ENCODE peak calls at places on chromosomes 1 and 21, in ten cellular contexts. Z is chondrocyte; P is endothelial cell; H is fibroblast of mammary gland; E is Kasumi-1; R is mesendoderm; B is CD4-positive, alpha-beta memory T cell; I is effector CD8-positive, alpha-beta T cell; Q is effector CD4-positive, alpha-beta T cell; F is progenitor cell of endocrine pancreas. C is an unnamed sample.
A peak's percentile ranks its signal among the peaks of the same experiment; 100 is the strongest.

GRCh38 chr1:247373721-247374141 is 42.1 kb upstream of the ZNF496 start:
- DNase-seq in Z (no peak), P (peak; percentile 60), H (peak; percentile 50), E (peak; percentile 76), R (peak; percentile 91), B (peak; percentile 45), I (peak; percentile 36), Q (peak; percentile 33), F (peak; percentile 47), C (peak; percentile 64)

GRCh38 chr1:3522564-3523270 is 68.3 kb downstream of the ARHGEF16 start:
- DNase-seq in Z (no peak), P (no peak), H (no peak), E (no peak), R (no peak), B (no peak), I (no peak), Q (no peak), F (no peak), C (peak; percentile 52)

GRCh38 chr1:25624155-25624554 is 7.6 kb downstream of the MAN1C1 start:
- DNase-seq in Z (no peak), P (no peak), H (no peak), E (no peak), R (no peak), B (no peak), I (no peak), Q (no peak), F (no peak), C (no peak)

GRCh38 chr1:4306559-4307467 is 347.6 kb upstream of the AJAP1 start:
- DNase-seq in Z (no peak), P (no peak), H (no peak), E (no peak), R (no peak), B (no peak), I (no peak), Q (no peak), F (no peak), C (no peak)

GRCh38 chr1:46635205-46635604 is 18.6 kb upstream of the MOB3C start:
- DNase-seq in Z (no peak), P (no peak), H (no peak), E (no peak), R (no peak), B (no peak), I (no peak), Q (no peak), F (no peak), C (no peak)

GRCh38 chr21:31566611-31567010 is 92.9 kb upstream of the SOD1 start:
- DNase-seq in Z (no peak), P (no peak), H (no peak), E (no peak), R (peak; percentile 48), B (no peak), I (no peak), Q (no peak), F (no peak), C (no peak)

GRCh38 chr21:39644069-39644468 is 31.3 kb downstream of the B3GALT5 start:
- DNase-seq in Z (no peak), P (no peak), H (no peak), E (no peak), R (no peak), B (no peak), I (no peak), Q (no peak), F (no peak), C (no peak)

GRCh38 chr1:235069577-235070563 is 58.8 kb downstream of the TOMM20 start:
- DNase-seq in Z (no peak), P (no peak), H (peak; percentile 99), E (no peak), R (no peak), B (no peak), I (no peak), Q (no peak), F (no peak), C (peak; percentile 97)

GRCh38 chr1:36966242-36966641 is 68.1 kb downstream of the GRIK3 start:
- DNase-seq in Z (no peak), P (peak; percentile 58), H (no peak), E (no peak), R (peak; percentile 47), B (no peak), I (no peak), Q (no peak), F (peak; percentile 49), C (no peak)

GRCh38 chr21:18603246-18603645 is 199.7 kb upstream of the TMPRSS15 start:
- DNase-seq in Z (no peak), P (no peak), H (no peak), E (no peak), R (no peak), B (no peak), I (no peak), Q (no peak), F (no peak), C (no peak)

GRCh38 chr1:40984066-40984465 is 4.6 kb downstream of the CTPS1 start:
- DNase-seq in Z (no peak), P (no peak), H (no peak), E (no peak), R (no peak), B (no peak), I (no peak), Q (no peak), F (no peak), C (no peak)

GRCh38 chr1:109214695-109215623 is 1.2 kb downstream of the SARS1 start:
- DNase-seq in Z (no peak), P (no peak), H (peak; percentile 85), E (peak; percentile 22), R (peak; percentile 93), B (peak; percentile 24), I (no peak), Q (peak; percentile 6), F (no peak), C (peak; percentile 77)

GRCh38 chr1:206709772-206710456 is 25.2 kb downstream of the MAPKAPK2 start:
- DNase-seq in Z (no peak), P (no peak), H (peak; percentile 81), E (no peak), R (peak; percentile 65), B (no peak), I (no peak), Q (no peak), F (no peak), C (no peak)

GRCh38 chr1:6509603-6510291 is 18.3 kb upstream of the PLEKHG5 start:
- DNase-seq in Z (no peak), P (no peak), H (no peak), E (no peak), R (no peak), B (no peak), I (no peak), Q (no peak), F (no peak), C (no peak)

GRCh38 chr1:90434460-90434859 is 282.6 kb downstream of the BARHL2 start:
- DNase-seq in Z (no peak), P (peak; percentile 7), H (no peak), E (peak; percentile 35), R (peak; percentile 33), B (no peak), I (no peak), Q (no peak), F (no peak), C (no peak)

GRCh38 chr1:234582626-234583354 is 27.2 kb downstream of the IRF2BP2 start:
- DNase-seq in Z (no peak), P (no peak), H (no peak), E (no peak), R (no peak), B (no peak), I (no peak), Q (no peak), F (no peak), C (peak; percentile 45)

GRCh38 chr1:53327183-53327941 is 508 bp downstream of the LRP8 start:
- DNase-seq in Z (peak; percentile 86), P (peak; percentile 57), H (peak; percentile 21), E (peak; percentile 28), R (peak; percentile 67), B (peak; percentile 48), I (peak; percentile 35), Q (peak; percentile 40), F (peak; percentile 28), C (peak; percentile 42)

GRCh38 chr1:45097944-45098343 is 85.9 kb downstream of the UROD start:
- DNase-seq in Z (no peak), P (no peak), H (peak; percentile 29), E (no peak), R (peak; percentile 53), B (no peak), I (no peak), Q (no peak), F (no peak), C (peak; percentile 53)

GRCh38 chr1:39808784-39809517 is 20.3 kb upstream of the BMP8B start:
- DNase-seq in Z (no peak), P (no peak), H (no peak), E (no peak), R (no peak), B (no peak), I (no peak), Q (no peak), F (no peak), C (no peak)

GRCh38 chr1:61797045-61797755 is 54.9 kb downstream of the PATJ start:
- DNase-seq in Z (no peak), P (no peak), H (no peak), E (no peak), R (no peak), B (no peak), I (no peak), Q (no peak), F (no peak), C (peak; percentile 26)

GRCh38 chr1:99986656-99987225 is 16.9 kb downstream of the SLC35A3 start:
- DNase-seq in Z (no peak), P (no peak), H (no peak), E (no peak), R (no peak), B (no peak), I (no peak), Q (no peak), F (no peak), C (no peak)

GRCh38 chr21:34345091-34345871 is 18.5 kb upstream of the KCNE2 start:
- DNase-seq in Z (no peak), P (no peak), H (peak; percentile 66), E (no peak), R (no peak), B (no peak), I (no peak), Q (no peak), F (no peak), C (no peak)

GRCh38 chr1:92756537-92756936 is 28.4 kb downstream of the EVI5 start:
- DNase-seq in Z (no peak), P (no peak), H (no peak), E (no peak), R (no peak), B (no peak), I (no peak), Q (no peak), F (no peak), C (no peak)

GRCh38 chr1:224114787-224115175 is 870 bp downstream of the FBXO28 start:
- DNase-seq in Z (no peak), P (no peak), H (peak; percentile 22), E (no peak), R (no peak), B (no peak), I (no peak), Q (no peak), F (no peak), C (no peak)

GRCh38 chr1:109883248-109883955 is 27.2 kb upstream of the CSF1 start:
- DNase-seq in Z (no peak), P (no peak), H (no peak), E (no peak), R (no peak), B (no peak), I (no peak), Q (no peak), F (no peak), C (no peak)

GRCh38 chr1:6171546-6172124 is 8.5 kb downstream of the CHD5 start:
- DNase-seq in Z (no peak), P (peak; percentile 60), H (no peak), E (no peak), R (peak; percentile 56), B (no peak), I (no peak), Q (no peak), F (no peak), C (peak; percentile 21)

GRCh38 chr21:44925027-44925755 is 4.5 kb upstream of the ITGB2 start:
- DNase-seq in Z (no peak), P (no peak), H (peak; percentile 66), E (peak; percentile 78), R (no peak), B (no peak), I (no peak), Q (no peak), F (no peak), C (peak; percentile 20)

C was measured in RPMI7951.